ENCODE peak calls at places on chromosomes 5 and 9, in ten cellular contexts. R is fibroblast of pulmonary artery, B is brain microvascular endothelial cell, M is esophagus muscularis mucosa, Y is kidney epithelial cell, V is choroid plexus epithelial cell, P is MCF 10A, X is hepatocyte, J is foreskin fibroblast, H is breast epithelium. Z is an unnamed sample.

GRCh38 chr9:70420267-70421019 is 6.0 kb upstream of the KLF9 start:
- DNase-seq in R (peak; percentile 95), B (peak; percentile 80), M (peak; percentile 99), Y (peak; percentile 76), V (peak; percentile 97), P (peak; percentile 90), X (peak; percentile 92), J (peak; percentile 91), H (peak; percentile 97), Z (peak; percentile 68)

GRCh38 chr9:136323420-136323819 is 3.9 kb upstream of the GPSM1 start:
- DNase-seq in R (no peak), B (no peak), M (no peak), Y (no peak), V (no peak), P (no peak), X (no peak), J (no peak), H (peak; percentile 78), Z (no peak)

GRCh38 chr5:72478276-72478675 is 28.9 kb downstream of the ZNF366 start:
- DNase-seq in R (no peak), B (no peak), M (no peak), Y (no peak), V (no peak), P (peak; percentile 14), X (no peak), J (no peak), H (no peak), Z (no peak)

GRCh38 chr9:135575995-135576631 is 14.6 kb downstream of the PAEP start:
- DNase-seq in R (no peak), B (no peak), M (no peak), Y (no peak), V (no peak), P (no peak), X (peak; percentile 3), J (no peak), H (no peak), Z (no peak)

GRCh38 chr5:2191972-2192371 is 309.2 kb upstream of the IRX4 start:
- DNase-seq in R (no peak), B (no peak), M (no peak), Y (no peak), V (no peak), P (no peak), X (no peak), J (no peak), H (no peak), Z (no peak)

GRCh38 chr5:56951131-56951945 is 585 bp downstream of the MIER3 start:
- DNase-seq in R (no peak), B (no peak), M (no peak), Y (no peak), V (peak; percentile 7), P (peak; percentile 8), X (peak; percentile 58), J (no peak), H (no peak), Z (peak; percentile 28)

GRCh38 chr9:136996361-136997281 is at the start of gene CLIC3:
- DNase-seq in R (no peak), B (no peak), M (peak; percentile 93), Y (no peak), V (no peak), P (peak; percentile 38), X (peak; percentile 70), J (no peak), H (peak; percentile 37), Z (peak; percentile 66)

GRCh38 chr5:93054424-93055165 is 526.4 kb downstream of the NR2F1-AS1 start:
- DNase-seq in R (peak; percentile 91), B (peak; percentile 28), M (no peak), Y (no peak), V (peak; percentile 95), P (peak; percentile 56), X (no peak), J (peak; percentile 62), H (no peak), Z (no peak)

GRCh38 chr9:10674586-10674985 is 61.8 kb upstream of the PTPRD start:
- DNase-seq in R (no peak), B (no peak), M (no peak), Y (no peak), V (no peak), P (no peak), X (no peak), J (no peak), H (no peak), Z (no peak)

GRCh38 chr9:118459832-118460425 is 755.7 kb downstream of the TLR4 start:
- DNase-seq in R (no peak), B (no peak), M (no peak), Y (no peak), V (no peak), P (no peak), X (no peak), J (no peak), H (peak; percentile 32), Z (no peak)

GRCh38 chr5:76016258-76016657 is 66.9 kb upstream of the SV2C start:
- DNase-seq in R (no peak), B (no peak), M (no peak), Y (no peak), V (no peak), P (no peak), X (no peak), J (no peak), H (no peak), Z (no peak)

GRCh38 chr9:2493106-2493505 is 128.5 kb upstream of the VLDLR start:
- DNase-seq in R (peak; percentile 53), B (no peak), M (no peak), Y (no peak), V (peak; percentile 35), P (peak; percentile 10), X (peak; percentile 22), J (peak; percentile 47), H (no peak), Z (no peak)

GRCh38 chr9:114681594-114682332 is at the start of gene TEX48:
- DNase-seq in R (peak; percentile 79), B (peak; percentile 63), M (no peak), Y (no peak), V (peak; percentile 88), P (peak; percentile 90), X (peak; percentile 83), J (peak; percentile 48), H (peak; percentile 26), Z (peak; percentile 92)

GRCh38 chr9:38022995-38023394 is 46.0 kb downstream of the SHB start:
- DNase-seq in R (no peak), B (no peak), M (no peak), Y (no peak), V (no peak), P (no peak), X (no peak), J (no peak), H (peak; percentile 63), Z (no peak)

GRCh38 chr5:31889131-31889561 is 250.2 kb downstream of the PDZD2 start:
- DNase-seq in R (no peak), B (no peak), M (no peak), Y (no peak), V (no peak), P (no peak), X (peak; percentile 34), J (no peak), H (no peak), Z (no peak)

GRCh38 chr5:106376522-106376921 is 1294.2 kb downstream of the EFNA5 start:
- DNase-seq in R (no peak), B (no peak), M (no peak), Y (peak; percentile 50), V (peak; percentile 41), P (peak; percentile 26), X (no peak), J (peak; percentile 47), H (no peak), Z (no peak)

DNA sequence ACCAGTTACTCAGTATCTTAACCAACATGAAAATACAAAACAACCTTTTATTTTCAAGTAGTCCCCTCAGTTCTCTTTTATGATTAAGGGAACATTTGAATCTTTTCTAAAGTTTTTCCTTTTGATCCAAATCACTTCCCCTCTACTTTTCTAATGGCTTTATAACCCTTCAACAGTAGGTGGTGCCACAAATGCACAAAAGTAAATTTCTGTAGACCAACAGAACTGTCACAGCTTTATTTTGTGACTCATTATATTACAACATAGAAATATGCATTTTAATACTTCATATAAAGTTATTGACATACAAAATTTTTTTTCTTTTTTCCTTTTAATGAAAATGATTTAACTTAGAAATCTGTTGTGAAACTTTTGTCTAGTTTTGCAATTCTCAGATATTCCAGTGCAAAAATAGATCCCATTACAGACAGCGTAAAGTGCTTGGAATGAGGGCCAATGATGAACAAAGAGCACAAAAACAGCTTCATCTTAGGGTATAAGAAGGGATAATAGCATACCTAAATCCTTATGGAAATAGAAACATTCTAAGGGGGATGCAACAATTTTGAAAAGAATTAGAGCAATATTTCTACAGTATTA is 17.0 kb downstream of the NIPSNAP3B start:
- DNase-seq in R (peak; percentile 49), B (no peak), M (no peak), Y (no peak), V (peak; percentile 66), P (peak; percentile 71), X (no peak), J (no peak), H (no peak), Z (no peak)
- TF ChIP-seq CTCF in R (peak; percentile 46), B (peak; percentile 38), M (no peak), Y (peak; percentile 44), V (peak; percentile 53), P (peak; percentile 45), X (peak; percentile 46), J (peak; percentile 43), H (no peak), Z (peak; percentile 31)

DNA sequence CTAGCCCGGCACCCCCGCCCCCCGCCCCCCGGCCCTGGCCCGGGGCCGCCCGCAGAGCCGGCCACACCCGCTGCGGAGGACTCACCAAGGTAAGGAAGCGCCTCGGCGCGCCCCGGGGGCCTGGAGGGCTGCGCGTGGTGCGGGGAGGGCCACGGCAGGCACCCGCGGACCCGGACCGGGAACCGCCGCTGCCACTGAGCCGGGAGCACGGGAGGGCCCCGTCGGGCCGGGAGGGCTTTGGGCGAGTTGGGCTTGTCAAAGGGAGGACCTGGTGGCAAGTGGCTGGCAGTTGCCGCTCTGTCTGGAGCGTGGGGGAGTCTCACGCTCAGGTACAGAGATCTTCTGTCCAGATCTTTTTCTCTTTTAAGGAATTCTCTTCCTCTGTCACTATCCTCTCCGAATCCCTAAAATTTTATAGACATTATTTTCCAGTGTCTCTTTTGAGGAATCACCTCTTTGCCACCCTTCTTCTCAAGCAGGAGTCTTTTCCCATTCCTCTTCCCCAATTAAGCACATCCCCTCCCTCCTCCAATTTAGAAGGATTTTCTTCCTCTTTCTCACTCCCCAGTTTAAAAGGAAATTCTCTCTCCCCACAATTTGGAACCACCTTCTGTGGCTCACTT is 11.3 kb upstream of the LHX2 start:
- DNase-seq in R (no peak), B (no peak), M (no peak), Y (no peak), V (no peak), P (no peak), X (no peak), J (no peak), H (no peak), Z (no peak)
- TF ChIP-seq CTCF in R (no peak), B (no peak), M (no peak), Y (no peak), V (no peak), P (no peak), X (no peak), J (no peak), H (no peak), Z (no peak)

GRCh38 chr5:151707566-151707965 is 20.9 kb upstream of the SPARC start:
- DNase-seq in R (no peak), B (no peak), M (no peak), Y (no peak), V (peak; percentile 26), P (no peak), X (no peak), J (no peak), H (no peak), Z (no peak)
- TF ChIP-seq CTCF in R (no peak), B (no peak), M (no peak), Y (no peak), V (peak; percentile 11), P (no peak), X (no peak), J (no peak), H (no peak), Z (no peak)

GRCh38 chr5:113205807-113206206 is 229.0 kb downstream of the TSSK1B start:
- DNase-seq in R (no peak), B (no peak), M (no peak), Y (no peak), V (no peak), P (peak; percentile 47), X (no peak), J (no peak), H (no peak), Z (no peak)
- TF ChIP-seq CTCF in R (no peak), B (peak; percentile 31), M (no peak), Y (no peak), V (peak; percentile 9), P (no peak), X (peak; percentile 5), J (no peak), H (no peak), Z (no peak)